ENCODE peak calls at places on chromosomes 2 and 18, in ten cellular contexts. N is stomach, A is spleen, Y is sigmoid colon, T is GM23338, R is breast epithelium, S is transverse colon, P is vagina, F is endothelial cell of umbilical vein, C is SK-N-SH. Q is an unnamed sample.

GRCh38 chr2:240530181-240530580 is 27.6 kb downstream of the ANKMY1 start:
- DNase-seq in C (no peak), P (peak; percentile 79), R (no peak), N (no peak), F (no peak), Y (no peak), T (no peak), S (no peak), A (peak; percentile 40), Q (no peak)

GRCh38 chr2:23073681-23074080 is 311.3 kb upstream of the KLHL29 start:
- DNase-seq in F (no peak), R (no peak), N (no peak), P (no peak), S (no peak), Y (no peak), T (no peak), C (no peak), A (no peak), Q (no peak)

GRCh38 chr18:54090856-54091255 is 133.6 kb downstream of the MBD2 start:
- DNase-seq in A (no peak), N (no peak), R (no peak), C (no peak), F (no peak), T (no peak), S (no peak), Y (no peak), P (no peak), Q (no peak)

GRCh38 chr2:126643431-126643830 is 12.5 kb upstream of the GYPC start:
- DNase-seq in F (no peak), Y (no peak), T (peak; percentile 40), N (no peak), C (no peak), S (no peak), A (no peak), P (peak; percentile 46), R (no peak), Q (no peak)

GRCh38 chr18:35514283-35514682 is 16.5 kb upstream of the INO80C start:
- DNase-seq in A (no peak), P (no peak), Y (no peak), C (no peak), R (no peak), F (no peak), T (no peak), S (no peak), N (no peak), Q (no peak)

GRCh38 chr2:37558622-37559021 is 112.8 kb downstream of the CDC42EP3 start:
- DNase-seq in T (no peak), P (no peak), S (peak; percentile 18), F (no peak), R (no peak), Y (no peak), A (no peak), C (no peak), N (no peak), Q (no peak)

GRCh38 chr2:120874401-120874821 is 138.7 kb downstream of the GLI2 start:
- DNase-seq in Y (peak; percentile 38), P (no peak), T (no peak), C (no peak), S (no peak), A (peak; percentile 72), F (no peak), R (no peak), N (no peak), Q (no peak)

GRCh38 chr18:63263444-63263843 is 56.1 kb downstream of the BCL2 start:
- DNase-seq in C (no peak), F (no peak), T (no peak), N (no peak), R (no peak), S (no peak), Y (no peak), P (no peak), A (no peak), Q (no peak)

GRCh38 chr2:111159640-111160039 is 38.9 kb downstream of the BCL2L11 start:
- DNase-seq in R (no peak), P (no peak), A (no peak), T (no peak), F (no peak), N (no peak), Y (no peak), S (no peak), C (no peak), Q (no peak)

GRCh38 chr18:75548353-75548752 is 120.8 kb upstream of the SMIM21 start:
- DNase-seq in R (no peak), F (no peak), P (no peak), T (peak; percentile 67), N (no peak), Y (no peak), S (no peak), A (no peak), C (peak; percentile 17), Q (peak; percentile 6)

GRCh38 chr18:32160547-32160946 is 29.3 kb upstream of the MEP1B start:
- DNase-seq in F (no peak), A (no peak), R (no peak), S (peak; percentile 77), Y (no peak), N (no peak), T (no peak), P (no peak), C (no peak), Q (no peak)

GRCh38 chr2:150325656-150326055 is 161.8 kb downstream of the RND3 start:
- DNase-seq in C (no peak), T (no peak), Y (no peak), S (no peak), F (no peak), P (no peak), R (no peak), N (no peak), A (no peak), Q (no peak)

GRCh38 chr18:31112804-31113203 is 10.6 kb upstream of the DSC2 start:
- DNase-seq in F (no peak), A (no peak), S (no peak), R (no peak), N (no peak), P (no peak), Y (no peak), C (no peak), T (no peak), Q (no peak)

GRCh38 chr2:67616749-67617148 is 219.6 kb downstream of the ETAA1 start:
- DNase-seq in A (no peak), S (no peak), C (peak; percentile 1), P (no peak), F (peak; percentile 84), Y (peak; percentile 61), N (no peak), T (no peak), R (no peak), Q (peak; percentile 8)

GRCh38 chr18:1663879-1664705 is 759.4 kb downstream of the ADCYAP1 start:
- DNase-seq in F (peak; percentile 13), Y (no peak), N (peak; percentile 34), S (peak; percentile 16), P (no peak), R (no peak), T (peak; percentile 89), C (peak; percentile 3), A (peak; percentile 84), Q (peak; percentile 76)

GRCh38 chr2:127413782-127414743 is 4.2 kb upstream of the PROC start:
- DNase-seq in P (no peak), R (no peak), N (peak; percentile 16), C (no peak), F (peak; percentile 74), Y (no peak), A (no peak), T (no peak), S (no peak), Q (no peak)

GRCh38 chr18:37476611-37477295 is 88.8 kb downstream of the CELF4 start:
- DNase-seq in S (no peak), C (no peak), F (no peak), A (no peak), T (no peak), P (no peak), N (no peak), R (no peak), Y (no peak), Q (no peak)

GRCh38 chr2:16118611-16119590 is 178.6 kb downstream of the MYCN start:
- DNase-seq in Y (no peak), A (no peak), P (no peak), R (no peak), S (no peak), T (no peak), N (no peak), F (no peak), C (no peak), Q (no peak)

GRCh38 chr2:94956797-94957391 is 68.6 kb upstream of the MAL start:
- DNase-seq in C (peak; percentile 52), S (peak; percentile 17), P (no peak), Y (no peak), R (no peak), A (no peak), N (peak; percentile 39), T (peak; percentile 67), F (peak; percentile 30), Q (peak; percentile 23)

GRCh38 chr18:8730080-8730827 is 24.9 kb downstream of the MTCL1 start:
- DNase-seq in R (no peak), N (peak; percentile 65), A (no peak), F (peak; percentile 95), T (no peak), P (no peak), S (peak; percentile 59), Y (peak; percentile 75), C (peak; percentile 58), Q (no peak)
- TF ChIP-seq POLR2AphosphoS5 in R (no peak), N (peak; percentile 71), A (no peak), F (peak; percentile 93), T (no peak), P (no peak), S (no peak), Y (no peak), C (peak; percentile 29), Q (no peak)

DNA sequence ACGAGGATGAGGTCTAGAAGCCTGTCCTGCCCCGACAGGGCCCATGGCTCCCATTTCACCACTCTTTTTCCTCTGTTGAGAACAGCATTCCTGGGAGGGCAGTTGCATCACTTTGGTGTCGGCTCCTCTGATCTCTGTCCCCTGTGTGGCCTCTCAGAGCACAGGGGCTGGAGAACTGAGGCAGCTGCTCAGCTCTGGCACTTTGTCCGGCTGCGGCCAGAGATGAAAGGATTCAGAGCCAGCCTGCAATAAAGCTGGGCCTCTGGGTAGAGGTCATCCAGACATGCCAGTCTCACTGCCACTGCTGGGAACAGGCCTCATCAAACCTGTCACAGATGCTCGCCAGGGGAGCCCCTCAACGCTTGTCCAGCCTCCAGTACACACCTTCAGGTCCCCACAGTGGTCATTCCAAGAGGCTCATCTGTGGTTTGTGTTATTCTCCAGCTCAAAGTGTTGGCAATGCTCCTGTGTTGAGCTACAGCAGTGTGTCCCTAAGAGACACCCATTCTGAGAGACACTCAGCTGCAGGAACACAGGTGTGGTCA is 13.1 kb upstream of the ROCK2 start:
- DNase-seq in N (no peak), R (no peak), S (peak; percentile 36), Y (no peak), T (no peak), F (no peak), A (no peak), C (no peak), P (no peak), Q (no peak)
- H3K27ac ChIP-seq in N (no peak overlapping the region), R (no peak overlapping the region), S (no peak overlapping the region), Y (peak overlapping the region; percentile 32), T (no peak overlapping the region), F (no peak overlapping the region), A (peak overlapping the region; percentile 80), C (no peak overlapping the region), P (no peak overlapping the region), Q (no peak overlapping the region)

GRCh38 chr2:160492401-160493226 is 993 bp downstream of the RBMS1 start:
- DNase-seq in R (peak; percentile 53), A (peak; percentile 86), P (no peak), N (peak; percentile 58), F (peak; percentile 72), C (peak; percentile 82), T (peak; percentile 93), S (peak; percentile 56), Y (peak; percentile 86), Q (no peak)
- H3K4me3 ChIP-seq in R (peak overlapping the region; percentile 71), A (peak overlapping the region; percentile 70), P (peak overlapping the region; percentile 87), N (peak overlapping the region; percentile 96), F (peak overlapping the region; percentile 98), C (peak overlapping the region; percentile 96), T (peak overlapping the region; percentile 74), S (peak overlapping the region; percentile 59), Y (peak overlapping the region; percentile 98), Q (peak overlapping the region; percentile 88)

GRCh38 chr2:1731963-1732768 is 12.1 kb downstream of the PXDN start:
- DNase-seq in R (no peak), T (no peak), Y (peak; percentile 87), S (peak; percentile 17), A (no peak), N (peak; percentile 22), P (no peak), C (peak; percentile 84), F (no peak), Q (no peak)
- TF ChIP-seq POLR2AphosphoS5 in R (peak; percentile 85), T (no peak), Y (peak; percentile 54), S (peak; percentile 59), A (no peak), N (peak; percentile 3), P (peak; percentile 53), C (peak; percentile 78), F (no peak), Q (no peak)

Q was measured in HL-60.